ENCODE peak calls at places on chromosome 17, in nine cellular contexts. One of them, this sample, is unnamed.

GRCh38 chr17:3848229-3848628 is 2.2 kb upstream of the NCBP3 start:
- DNase-seq in HCEC 1CT: no peak
- DNase-seq in HTR-8/SVneo: no peak
- DNase-seq in frontal cortex: no peak
- DNase-seq in stimulated activated CD4-positive, alpha-beta T cell treated with anti-CD3 and anti-CD28 coated beads, Interleukin-15, amount 100 ng/mL, for 24 hours: no peak
- DNase-seq in SW 1271: no peak
- DNase-seq in cardiac septum: no peak
- DNase-seq in NCI-H2081 treated with DMSO at 0.1 percent for 48 hours: no peak
- DNase-seq in right atrium auricular region: no peak
- DNase-seq in this sample: no peak

GRCh38 chr17:44977065-44977464 is 9.0 kb upstream of the C1QL1 start:
- DNase-seq in HCEC 1CT: no peak
- DNase-seq in HTR-8/SVneo: no peak
- DNase-seq in frontal cortex: no peak
- DNase-seq in stimulated activated CD4-positive, alpha-beta T cell treated with anti-CD3 and anti-CD28 coated beads, Interleukin-15, amount 100 ng/mL, for 24 hours: no peak
- DNase-seq in SW 1271: no peak
- DNase-seq in cardiac septum: no peak
- DNase-seq in NCI-H2081 treated with DMSO at 0.1 percent for 48 hours: no peak
- DNase-seq in right atrium auricular region: no peak
- DNase-seq in this sample: no peak

GRCh38 chr17:71460943-71461342 is 659.9 kb upstream of the SOX9 start:
- DNase-seq in HCEC 1CT: peak
- DNase-seq in HTR-8/SVneo: no peak
- DNase-seq in frontal cortex: no peak
- DNase-seq in stimulated activated CD4-positive, alpha-beta T cell treated with anti-CD3 and anti-CD28 coated beads, Interleukin-15, amount 100 ng/mL, for 24 hours: no peak
- DNase-seq in SW 1271: peak
- DNase-seq in cardiac septum: no peak
- DNase-seq in NCI-H2081 treated with DMSO at 0.1 percent for 48 hours: no peak
- DNase-seq in right atrium auricular region: no peak
- DNase-seq in this sample: no peak

GRCh38 chr17:74994440-74994839 is 7.0 kb downstream of the CDR2L start:
- DNase-seq in HCEC 1CT: no peak
- DNase-seq in HTR-8/SVneo: no peak
- DNase-seq in frontal cortex: no peak
- DNase-seq in stimulated activated CD4-positive, alpha-beta T cell treated with anti-CD3 and anti-CD28 coated beads, Interleukin-15, amount 100 ng/mL, for 24 hours: no peak
- DNase-seq in SW 1271: no peak
- DNase-seq in cardiac septum: no peak
- DNase-seq in NCI-H2081 treated with DMSO at 0.1 percent for 48 hours: no peak
- DNase-seq in right atrium auricular region: no peak
- DNase-seq in this sample: no peak

GRCh38 chr17:48465884-48466283 is 35.9 kb upstream of the SKAP1 start:
- DNase-seq in HCEC 1CT: no peak
- DNase-seq in HTR-8/SVneo: no peak
- DNase-seq in frontal cortex: no peak
- DNase-seq in stimulated activated CD4-positive, alpha-beta T cell treated with anti-CD3 and anti-CD28 coated beads, Interleukin-15, amount 100 ng/mL, for 24 hours: no peak
- DNase-seq in SW 1271: no peak
- DNase-seq in cardiac septum: no peak
- DNase-seq in NCI-H2081 treated with DMSO at 0.1 percent for 48 hours: no peak
- DNase-seq in right atrium auricular region: no peak
- DNase-seq in this sample: no peak

GRCh38 chr17:15981646-15982580 is 17.6 kb downstream of the ZSWIM7 start:
- DNase-seq in HCEC 1CT: peak
- DNase-seq in HTR-8/SVneo: peak
- DNase-seq in frontal cortex: no peak
- DNase-seq in stimulated activated CD4-positive, alpha-beta T cell treated with anti-CD3 and anti-CD28 coated beads, Interleukin-15, amount 100 ng/mL, for 24 hours: no peak
- DNase-seq in SW 1271: peak
- DNase-seq in cardiac septum: no peak
- DNase-seq in NCI-H2081 treated with DMSO at 0.1 percent for 48 hours: no peak
- DNase-seq in right atrium auricular region: no peak
- DNase-seq in this sample: no peak

GRCh38 chr17:72622661-72623433 is 469.6 kb downstream of the SLC39A11 start:
- DNase-seq in HCEC 1CT: no peak
- DNase-seq in HTR-8/SVneo: no peak
- DNase-seq in frontal cortex: no peak
- DNase-seq in stimulated activated CD4-positive, alpha-beta T cell treated with anti-CD3 and anti-CD28 coated beads, Interleukin-15, amount 100 ng/mL, for 24 hours: no peak
- DNase-seq in SW 1271: no peak
- DNase-seq in cardiac septum: no peak
- DNase-seq in NCI-H2081 treated with DMSO at 0.1 percent for 48 hours: no peak
- DNase-seq in right atrium auricular region: no peak
- DNase-seq in this sample: no peak

GRCh38 chr17:49727353-49727752 is 19.6 kb upstream of the SLC35B1 start:
- DNase-seq in HCEC 1CT: no peak
- DNase-seq in HTR-8/SVneo: no peak
- DNase-seq in frontal cortex: no peak
- DNase-seq in stimulated activated CD4-positive, alpha-beta T cell treated with anti-CD3 and anti-CD28 coated beads, Interleukin-15, amount 100 ng/mL, for 24 hours: no peak
- DNase-seq in SW 1271: no peak
- DNase-seq in cardiac septum: no peak
- DNase-seq in NCI-H2081 treated with DMSO at 0.1 percent for 48 hours: no peak
- DNase-seq in right atrium auricular region: no peak
- DNase-seq in this sample: no peak

GRCh38 chr17:35740997-35741931 is 9.8 kb downstream of the RASL10B start:
- DNase-seq in HCEC 1CT: no peak
- DNase-seq in HTR-8/SVneo: no peak
- DNase-seq in frontal cortex: no peak
- DNase-seq in stimulated activated CD4-positive, alpha-beta T cell treated with anti-CD3 and anti-CD28 coated beads, Interleukin-15, amount 100 ng/mL, for 24 hours: peak
- DNase-seq in SW 1271: no peak
- DNase-seq in cardiac septum: no peak
- DNase-seq in NCI-H2081 treated with DMSO at 0.1 percent for 48 hours: no peak
- DNase-seq in right atrium auricular region: no peak
- DNase-seq in this sample: no peak

GRCh38 chr17:71601894-71602504 is 518.8 kb upstream of the SOX9 start:
- DNase-seq in HCEC 1CT: no peak
- DNase-seq in HTR-8/SVneo: no peak
- DNase-seq in frontal cortex: no peak
- DNase-seq in stimulated activated CD4-positive, alpha-beta T cell treated with anti-CD3 and anti-CD28 coated beads, Interleukin-15, amount 100 ng/mL, for 24 hours: no peak
- DNase-seq in SW 1271: no peak
- DNase-seq in cardiac septum: no peak
- DNase-seq in NCI-H2081 treated with DMSO at 0.1 percent for 48 hours: no peak
- DNase-seq in right atrium auricular region: no peak
- DNase-seq in this sample: no peak

GRCh38 chr17:81807839-81808238 is 3.9 kb downstream of the GCGR start:
- DNase-seq in HCEC 1CT: no peak
- DNase-seq in HTR-8/SVneo: no peak
- DNase-seq in frontal cortex: no peak
- DNase-seq in stimulated activated CD4-positive, alpha-beta T cell treated with anti-CD3 and anti-CD28 coated beads, Interleukin-15, amount 100 ng/mL, for 24 hours: no peak
- DNase-seq in SW 1271: no peak
- DNase-seq in cardiac septum: no peak
- DNase-seq in NCI-H2081 treated with DMSO at 0.1 percent for 48 hours: no peak
- DNase-seq in right atrium auricular region: no peak
- DNase-seq in this sample: no peak

GRCh38 chr17:73199751-73200317 is 7.0 kb downstream of the COG1 start:
- DNase-seq in HCEC 1CT: no peak
- DNase-seq in HTR-8/SVneo: no peak
- DNase-seq in frontal cortex: no peak
- DNase-seq in stimulated activated CD4-positive, alpha-beta T cell treated with anti-CD3 and anti-CD28 coated beads, Interleukin-15, amount 100 ng/mL, for 24 hours: no peak
- DNase-seq in SW 1271: no peak
- DNase-seq in cardiac septum: no peak
- DNase-seq in NCI-H2081 treated with DMSO at 0.1 percent for 48 hours: no peak
- DNase-seq in right atrium auricular region: no peak
- DNase-seq in this sample: no peak

GRCh38 chr17:72520665-72521303 is 400.0 kb downstream of the SOX9 start:
- DNase-seq in HCEC 1CT: no peak
- DNase-seq in HTR-8/SVneo: no peak
- DNase-seq in frontal cortex: no peak
- DNase-seq in stimulated activated CD4-positive, alpha-beta T cell treated with anti-CD3 and anti-CD28 coated beads, Interleukin-15, amount 100 ng/mL, for 24 hours: no peak
- DNase-seq in SW 1271: no peak
- DNase-seq in cardiac septum: no peak
- DNase-seq in NCI-H2081 treated with DMSO at 0.1 percent for 48 hours: no peak
- DNase-seq in right atrium auricular region: no peak
- DNase-seq in this sample: no peak

GRCh38 chr17:17021194-17021863 is 20.9 kb upstream of the MPRIP start:
- DNase-seq in HCEC 1CT: no peak
- DNase-seq in HTR-8/SVneo: no peak
- DNase-seq in frontal cortex: peak
- DNase-seq in stimulated activated CD4-positive, alpha-beta T cell treated with anti-CD3 and anti-CD28 coated beads, Interleukin-15, amount 100 ng/mL, for 24 hours: no peak
- DNase-seq in SW 1271: no peak
- DNase-seq in cardiac septum: no peak
- DNase-seq in NCI-H2081 treated with DMSO at 0.1 percent for 48 hours: no peak
- DNase-seq in right atrium auricular region: peak
- DNase-seq in this sample: no peak

GRCh38 chr17:44004077-44004760 is at the start of gene NAGS:
- DNase-seq in HCEC 1CT: peak
- DNase-seq in HTR-8/SVneo: no peak
- DNase-seq in frontal cortex: no peak
- DNase-seq in stimulated activated CD4-positive, alpha-beta T cell treated with anti-CD3 and anti-CD28 coated beads, Interleukin-15, amount 100 ng/mL, for 24 hours: no peak
- DNase-seq in SW 1271: peak
- DNase-seq in cardiac septum: no peak
- DNase-seq in NCI-H2081 treated with DMSO at 0.1 percent for 48 hours: no peak
- DNase-seq in right atrium auricular region: no peak
- DNase-seq in this sample: no peak

GRCh38 chr17:68184816-68185436 is 62.9 kb upstream of the AMZ2 start:
- DNase-seq in HCEC 1CT: no peak
- DNase-seq in HTR-8/SVneo: no peak
- DNase-seq in frontal cortex: no peak
- DNase-seq in stimulated activated CD4-positive, alpha-beta T cell treated with anti-CD3 and anti-CD28 coated beads, Interleukin-15, amount 100 ng/mL, for 24 hours: peak
- DNase-seq in SW 1271: no peak
- DNase-seq in cardiac septum: no peak
- DNase-seq in NCI-H2081 treated with DMSO at 0.1 percent for 48 hours: no peak
- DNase-seq in right atrium auricular region: no peak
- DNase-seq in this sample: no peak

GRCh38 chr17:34979650-34980352 is 511 bp upstream of the LIG3 start:
- DNase-seq in HCEC 1CT: peak
- DNase-seq in HTR-8/SVneo: no peak
- DNase-seq in frontal cortex: no peak
- DNase-seq in stimulated activated CD4-positive, alpha-beta T cell treated with anti-CD3 and anti-CD28 coated beads, Interleukin-15, amount 100 ng/mL, for 24 hours: no peak
- DNase-seq in SW 1271: no peak
- DNase-seq in cardiac septum: no peak
- DNase-seq in NCI-H2081 treated with DMSO at 0.1 percent for 48 hours: no peak
- DNase-seq in right atrium auricular region: no peak
- DNase-seq in this sample: no peak

GRCh38 chr17:73288534-73289302 is 23.1 kb downstream of the CDC42EP4 start:
- DNase-seq in HCEC 1CT: no peak
- DNase-seq in HTR-8/SVneo: no peak
- DNase-seq in frontal cortex: no peak
- DNase-seq in stimulated activated CD4-positive, alpha-beta T cell treated with anti-CD3 and anti-CD28 coated beads, Interleukin-15, amount 100 ng/mL, for 24 hours: no peak
- DNase-seq in SW 1271: no peak
- DNase-seq in cardiac septum: peak
- DNase-seq in NCI-H2081 treated with DMSO at 0.1 percent for 48 hours: no peak
- DNase-seq in right atrium auricular region: peak
- DNase-seq in this sample: no peak

GRCh38 chr17:5065227-5065744 is 13.0 kb upstream of the ZFP3 start:
- DNase-seq in HCEC 1CT: no peak
- DNase-seq in HTR-8/SVneo: no peak
- DNase-seq in frontal cortex: no peak
- DNase-seq in stimulated activated CD4-positive, alpha-beta T cell treated with anti-CD3 and anti-CD28 coated beads, Interleukin-15, amount 100 ng/mL, for 24 hours: no peak
- DNase-seq in SW 1271: no peak
- DNase-seq in cardiac septum: no peak
- DNase-seq in NCI-H2081 treated with DMSO at 0.1 percent for 48 hours: no peak
- DNase-seq in right atrium auricular region: no peak
- DNase-seq in this sample: no peak

GRCh38 chr17:37527249-37527851 is 37.7 kb downstream of the DUSP14 start:
- DNase-seq in HCEC 1CT: peak
- DNase-seq in HTR-8/SVneo: peak
- DNase-seq in frontal cortex: peak
- DNase-seq in stimulated activated CD4-positive, alpha-beta T cell treated with anti-CD3 and anti-CD28 coated beads, Interleukin-15, amount 100 ng/mL, for 24 hours: no peak
- DNase-seq in SW 1271: peak
- DNase-seq in cardiac septum: no peak
- DNase-seq in NCI-H2081 treated with DMSO at 0.1 percent for 48 hours: peak
- DNase-seq in right atrium auricular region: no peak
- DNase-seq in this sample: no peak

GRCh38 chr17:82479602-82480001 is 21.1 kb downstream of the NARF start:
- DNase-seq in HCEC 1CT: no peak
- DNase-seq in HTR-8/SVneo: no peak
- DNase-seq in frontal cortex: no peak
- DNase-seq in stimulated activated CD4-positive, alpha-beta T cell treated with anti-CD3 and anti-CD28 coated beads, Interleukin-15, amount 100 ng/mL, for 24 hours: no peak
- DNase-seq in SW 1271: no peak
- DNase-seq in cardiac septum: no peak
- DNase-seq in NCI-H2081 treated with DMSO at 0.1 percent for 48 hours: no peak
- DNase-seq in right atrium auricular region: no peak
- DNase-seq in this sample: no peak

GRCh38 chr17:49071106-49071505 is 61.5 kb upstream of the B4GALNT2 start:
- DNase-seq in HCEC 1CT: peak
- DNase-seq in HTR-8/SVneo: no peak
- DNase-seq in frontal cortex: no peak
- DNase-seq in stimulated activated CD4-positive, alpha-beta T cell treated with anti-CD3 and anti-CD28 coated beads, Interleukin-15, amount 100 ng/mL, for 24 hours: no peak
- DNase-seq in SW 1271: no peak
- DNase-seq in cardiac septum: no peak
- DNase-seq in NCI-H2081 treated with DMSO at 0.1 percent for 48 hours: no peak
- DNase-seq in right atrium auricular region: no peak
- DNase-seq in this sample: no peak

GRCh38 chr17:28755486-28755885 is 11.7 kb downstream of the TRAF4 start:
- DNase-seq in HCEC 1CT: peak
- DNase-seq in HTR-8/SVneo: no peak
- DNase-seq in frontal cortex: no peak
- DNase-seq in stimulated activated CD4-positive, alpha-beta T cell treated with anti-CD3 and anti-CD28 coated beads, Interleukin-15, amount 100 ng/mL, for 24 hours: no peak
- DNase-seq in SW 1271: no peak
- DNase-seq in cardiac septum: no peak
- DNase-seq in NCI-H2081 treated with DMSO at 0.1 percent for 48 hours: no peak
- DNase-seq in right atrium auricular region: no peak
- DNase-seq in this sample: no peak

GRCh38 chr17:55283256-55283965 is 18.7 kb downstream of the HLF start:
- DNase-seq in HCEC 1CT: no peak
- DNase-seq in HTR-8/SVneo: no peak
- DNase-seq in frontal cortex: no peak
- DNase-seq in stimulated activated CD4-positive, alpha-beta T cell treated with anti-CD3 and anti-CD28 coated beads, Interleukin-15, amount 100 ng/mL, for 24 hours: no peak
- DNase-seq in SW 1271: no peak
- DNase-seq in cardiac septum: no peak
- DNase-seq in NCI-H2081 treated with DMSO at 0.1 percent for 48 hours: no peak
- DNase-seq in right atrium auricular region: no peak
- DNase-seq in this sample: no peak

GRCh38 chr17:78255953-78256704 is 24.7 kb downstream of the TMEM235 start:
- DNase-seq in HCEC 1CT: no peak
- DNase-seq in HTR-8/SVneo: no peak
- DNase-seq in frontal cortex: no peak
- DNase-seq in stimulated activated CD4-positive, alpha-beta T cell treated with anti-CD3 and anti-CD28 coated beads, Interleukin-15, amount 100 ng/mL, for 24 hours: no peak
- DNase-seq in SW 1271: no peak
- DNase-seq in cardiac septum: no peak
- DNase-seq in NCI-H2081 treated with DMSO at 0.1 percent for 48 hours: no peak
- DNase-seq in right atrium auricular region: no peak
- DNase-seq in this sample: no peak

GRCh38 chr17:42639484-42640474 is 19.3 kb upstream of the TUBG2 start:
- DNase-seq in HCEC 1CT: no peak
- DNase-seq in HTR-8/SVneo: no peak
- DNase-seq in frontal cortex: no peak
- DNase-seq in stimulated activated CD4-positive, alpha-beta T cell treated with anti-CD3 and anti-CD28 coated beads, Interleukin-15, amount 100 ng/mL, for 24 hours: no peak
- DNase-seq in SW 1271: no peak
- DNase-seq in cardiac septum: no peak
- DNase-seq in NCI-H2081 treated with DMSO at 0.1 percent for 48 hours: no peak
- DNase-seq in right atrium auricular region: no peak
- DNase-seq in this sample: no peak

GRCh38 chr17:50103941-50104340 is 8.8 kb downstream of the PDK2 start:
- DNase-seq in HCEC 1CT: no peak
- DNase-seq in HTR-8/SVneo: no peak
- DNase-seq in frontal cortex: no peak
- DNase-seq in stimulated activated CD4-positive, alpha-beta T cell treated with anti-CD3 and anti-CD28 coated beads, Interleukin-15, amount 100 ng/mL, for 24 hours: no peak
- DNase-seq in SW 1271: no peak
- DNase-seq in cardiac septum: no peak
- DNase-seq in NCI-H2081 treated with DMSO at 0.1 percent for 48 hours: no peak
- DNase-seq in right atrium auricular region: no peak
- DNase-seq in this sample: no peak

GRCh38 chr17:28533091-28533670 is 19.2 kb downstream of the UNC119 start:
- DNase-seq in HCEC 1CT: no peak
- DNase-seq in HTR-8/SVneo: no peak
- DNase-seq in frontal cortex: no peak
- DNase-seq in stimulated activated CD4-positive, alpha-beta T cell treated with anti-CD3 and anti-CD28 coated beads, Interleukin-15, amount 100 ng/mL, for 24 hours: no peak
- DNase-seq in SW 1271: no peak
- DNase-seq in cardiac septum: no peak
- DNase-seq in NCI-H2081 treated with DMSO at 0.1 percent for 48 hours: no peak
- DNase-seq in right atrium auricular region: no peak
- DNase-seq in this sample: no peak

GRCh38 chr17:5210853-5211252 is 19.2 kb upstream of the ZNF594 start:
- DNase-seq in HCEC 1CT: no peak
- DNase-seq in HTR-8/SVneo: no peak
- DNase-seq in frontal cortex: no peak
- DNase-seq in stimulated activated CD4-positive, alpha-beta T cell treated with anti-CD3 and anti-CD28 coated beads, Interleukin-15, amount 100 ng/mL, for 24 hours: no peak
- DNase-seq in SW 1271: no peak
- DNase-seq in cardiac septum: no peak
- DNase-seq in NCI-H2081 treated with DMSO at 0.1 percent for 48 hours: no peak
- DNase-seq in right atrium auricular region: no peak
- DNase-seq in this sample: no peak

GRCh38 chr17:42055496-42055895 is 5.1 kb upstream of the C17orf113 start:
- DNase-seq in HCEC 1CT: peak
- DNase-seq in HTR-8/SVneo: no peak
- DNase-seq in frontal cortex: no peak
- DNase-seq in stimulated activated CD4-positive, alpha-beta T cell treated with anti-CD3 and anti-CD28 coated beads, Interleukin-15, amount 100 ng/mL, for 24 hours: no peak
- DNase-seq in SW 1271: no peak
- DNase-seq in cardiac septum: no peak
- DNase-seq in NCI-H2081 treated with DMSO at 0.1 percent for 48 hours: no peak
- DNase-seq in right atrium auricular region: no peak
- DNase-seq in this sample: no peak

GRCh38 chr17:6492892-6493674 is 48.8 kb downstream of the PIMREG start:
- DNase-seq in HCEC 1CT: no peak
- DNase-seq in HTR-8/SVneo: no peak
- DNase-seq in frontal cortex: no peak
- DNase-seq in stimulated activated CD4-positive, alpha-beta T cell treated with anti-CD3 and anti-CD28 coated beads, Interleukin-15, amount 100 ng/mL, for 24 hours: no peak
- DNase-seq in SW 1271: no peak
- DNase-seq in cardiac septum: peak
- DNase-seq in NCI-H2081 treated with DMSO at 0.1 percent for 48 hours: no peak
- DNase-seq in right atrium auricular region: no peak
- DNase-seq in this sample: no peak

This sample was measured in GM18507.